ENCODE peak calls at places on chromosomes 3 and 15, in four cellular contexts. One of them, this sample, is unnamed. For H3K4me1 and H3K9me3, the result is how much of the 10 kb centered on the place peaks cover.

GRCh38 chr3:22115581-22115980 is 364.6 kb upstream of the ZNF385D start:
- DNase-seq in fibroblast of lung: peak
- DNase-seq in A549: no peak
- DNase-seq in BE2C: no peak
- DNase-seq in this sample: no peak

GRCh38 chr3:179189764-179190163 is 41.6 kb downstream of the PIK3CA start:
- DNase-seq in A549: no peak
- DNase-seq in fibroblast of lung: peak
- DNase-seq in BE2C: no peak
- DNase-seq in this sample: no peak

GRCh38 chr3:78204977-78205376 is 1165.1 kb downstream of the ROBO2 start:
- DNase-seq in fibroblast of lung: peak
- DNase-seq in A549: no peak
- DNase-seq in BE2C: peak
- DNase-seq in this sample: no peak

GRCh38 chr15:35530698-35531097 is 15.3 kb downstream of the DPH6 start:
- DNase-seq in BE2C: no peak
- DNase-seq in A549: no peak
- DNase-seq in fibroblast of lung: no peak
- DNase-seq in this sample: no peak

GRCh38 chr3:16148783-16149182 is 25.7 kb upstream of the GALNT15 start:
- DNase-seq in A549: no peak
- DNase-seq in fibroblast of lung: peak
- DNase-seq in BE2C: no peak
- DNase-seq in this sample: no peak

GRCh38 chr3:62046326-62046725 is 327.0 kb downstream of the FEZF2 start:
- DNase-seq in A549: no peak
- DNase-seq in BE2C: no peak
- DNase-seq in fibroblast of lung: peak
- DNase-seq in this sample: no peak

GRCh38 chr15:71043373-71043772 is 71.9 kb upstream of the THSD4 start:
- DNase-seq in A549: peak
- DNase-seq in fibroblast of lung: peak
- DNase-seq in BE2C: no peak
- DNase-seq in this sample: no peak

GRCh38 chr15:63668601-63669000 is 71.4 kb downstream of the FBXL22 start:
- DNase-seq in BE2C: no peak
- DNase-seq in A549: no peak
- DNase-seq in fibroblast of lung: no peak
- DNase-seq in this sample: no peak

GRCh38 chr15:52857471-52857870 is 67.3 kb upstream of the ONECUT1 start:
- DNase-seq in A549: no peak
- DNase-seq in BE2C: no peak
- DNase-seq in fibroblast of lung: no peak
- DNase-seq in this sample: no peak

GRCh38 chr3:143313025-143313424 is 193.5 kb downstream of the CHST2 start:
- DNase-seq in fibroblast of lung: no peak
- DNase-seq in A549: no peak
- DNase-seq in BE2C: no peak
- DNase-seq in this sample: no peak

GRCh38 chr15:43463542-43463941 is 29.4 kb downstream of the TP53BP1 start:
- DNase-seq in BE2C: no peak
- DNase-seq in fibroblast of lung: peak
- DNase-seq in A549: no peak
- DNase-seq in this sample: no peak

GRCh38 chr3:44289882-44290462 is 48.3 kb downstream of the TOPAZ1 start:
- DNase-seq in BE2C: no peak
- DNase-seq in A549: no peak
- DNase-seq in fibroblast of lung: no peak
- DNase-seq in this sample: no peak

GRCh38 chr3:12785096-12785495 is 11.4 kb upstream of the CAND2 start:
- DNase-seq in BE2C: no peak
- DNase-seq in fibroblast of lung: no peak
- DNase-seq in A549: no peak
- DNase-seq in this sample: no peak

DNA sequence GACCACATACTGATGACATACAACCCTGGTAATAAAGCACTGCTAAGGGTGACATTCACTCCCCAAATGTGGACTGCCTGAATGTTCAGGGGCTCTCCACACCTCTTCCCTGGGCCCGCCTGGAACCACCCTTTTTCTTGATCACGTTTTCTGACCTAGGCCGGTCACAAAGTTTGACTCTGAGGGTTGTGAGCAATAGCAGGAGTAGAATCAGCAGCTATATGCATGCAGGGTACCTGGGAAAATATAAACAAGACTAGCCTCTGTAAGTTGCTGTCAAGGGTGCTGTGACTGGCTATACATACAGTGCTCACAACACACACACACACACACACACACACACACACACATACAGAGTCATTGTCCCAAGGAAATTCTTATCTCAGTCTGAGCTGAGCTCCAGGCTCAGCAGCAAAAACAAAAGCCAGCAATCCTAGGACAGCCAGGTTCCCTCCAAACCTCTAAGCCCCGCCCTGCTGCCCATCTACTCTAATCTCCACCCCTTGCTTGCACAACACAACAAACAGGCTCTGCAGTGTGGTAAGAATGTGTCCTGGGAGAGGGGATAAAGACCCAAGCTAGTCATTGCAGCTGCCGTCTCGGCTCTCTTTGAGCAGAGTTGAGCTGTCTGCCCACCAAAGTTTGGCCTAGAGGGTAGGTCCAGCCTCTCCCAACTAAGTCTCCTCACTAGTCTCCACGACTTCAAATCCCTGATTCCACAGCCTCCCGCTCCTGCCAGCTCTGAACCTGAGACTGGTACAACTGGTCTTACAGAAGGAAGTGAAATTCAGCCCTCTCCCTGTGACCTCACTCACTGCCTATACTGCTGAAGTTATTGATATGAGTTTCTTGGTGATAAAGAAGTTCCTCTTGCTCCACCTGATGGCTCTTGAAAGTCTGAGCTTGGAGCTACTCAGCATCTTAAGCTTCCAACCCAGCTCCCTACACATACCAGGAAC is 2.2 kb downstream of the BMF start:
- DNase-seq in BE2C: no peak
- DNase-seq in A549: peak
- DNase-seq in fibroblast of lung: no peak
- DNase-seq in this sample: peak
- TF ChIP-seq CTCF in BE2C: no peak
- TF ChIP-seq CTCF in A549: no peak
- TF ChIP-seq CTCF in fibroblast of lung: no peak
- TF ChIP-seq CTCF in this sample: no peak

DNA sequence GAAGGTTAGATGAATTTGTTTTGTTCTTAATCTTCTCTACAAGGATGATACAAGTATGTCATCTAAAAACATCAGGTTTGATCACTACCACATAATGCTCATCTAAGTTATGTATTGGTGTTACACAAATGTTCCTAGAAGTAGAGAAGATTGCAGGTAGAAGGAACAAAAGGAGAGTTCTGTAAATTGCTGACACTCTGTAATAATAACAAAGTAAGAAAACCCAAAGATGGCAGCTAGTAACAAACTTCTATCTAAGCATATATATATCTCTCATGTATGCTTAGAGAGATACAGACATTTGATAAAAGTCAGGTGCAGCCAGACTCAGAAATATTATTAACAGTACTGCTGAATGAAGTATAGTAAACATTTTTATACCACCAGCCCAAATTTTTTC is 20.2 kb upstream of the CFAP44 start:
- DNase-seq in A549: no peak
- DNase-seq in fibroblast of lung: no peak
- DNase-seq in BE2C: no peak
- DNase-seq in this sample: no peak
- H3K4me1 ChIP-seq in A549: under half
- H3K4me1 ChIP-seq in fibroblast of lung: under half
- H3K4me1 ChIP-seq in BE2C: under half
- H3K4me1 ChIP-seq in this sample: under half

GRCh38 chr15:48723964-48724363 is 78.5 kb upstream of the FBN1 start:
- DNase-seq in BE2C: no peak
- DNase-seq in fibroblast of lung: no peak
- DNase-seq in A549: no peak
- DNase-seq in this sample: no peak
- H3K9me3 ChIP-seq in BE2C: under half
- H3K9me3 ChIP-seq in fibroblast of lung: under half
- H3K9me3 ChIP-seq in A549: under half
- H3K9me3 ChIP-seq in this sample: under half

DNA sequence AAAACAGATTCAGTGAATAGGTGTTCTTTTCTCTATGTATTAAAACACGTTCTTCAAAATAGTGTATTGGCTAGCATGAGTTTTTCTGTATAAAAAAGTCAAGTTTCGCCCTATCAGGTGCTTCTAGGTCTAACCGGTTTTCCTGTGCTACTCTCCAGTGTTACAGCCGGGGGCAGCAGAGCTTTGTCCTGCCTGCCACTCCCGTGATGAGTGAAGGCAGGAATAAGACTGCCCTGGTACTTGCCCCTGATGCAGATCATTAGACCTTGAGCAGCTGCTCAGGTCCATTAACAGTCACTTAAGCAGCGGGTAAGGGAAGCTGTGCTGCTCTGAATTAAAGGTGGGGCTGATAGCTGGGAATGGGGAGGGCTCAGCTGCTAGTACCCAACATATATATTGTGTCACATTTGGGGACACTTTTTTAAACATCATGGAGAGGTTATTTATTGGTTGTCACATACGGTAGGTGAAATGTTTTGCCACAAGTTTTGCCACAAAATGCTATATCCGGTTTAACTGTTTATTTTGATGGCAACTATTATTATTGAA is 1.3 kb upstream of the UNC13C start:
- DNase-seq in A549: no peak
- DNase-seq in fibroblast of lung: no peak
- DNase-seq in BE2C: peak
- DNase-seq in this sample: peak
- TF ChIP-seq CTCF in A549: peak
- TF ChIP-seq CTCF in fibroblast of lung: no peak
- TF ChIP-seq CTCF in BE2C: peak
- TF ChIP-seq CTCF in this sample: peak

GRCh38 chr15:31264534-31265089 is 62.0 kb upstream of the KLF13 start:
- DNase-seq in BE2C: no peak
- DNase-seq in A549: no peak
- DNase-seq in fibroblast of lung: no peak
- DNase-seq in this sample: no peak

GRCh38 chr15:31266712-31267111 is 59.9 kb upstream of the KLF13 start:
- DNase-seq in BE2C: no peak
- DNase-seq in fibroblast of lung: no peak
- DNase-seq in A549: no peak
- DNase-seq in this sample: no peak

GRCh38 chr15:31265871-31266711 is 60.5 kb upstream of the KLF13 start:
- DNase-seq in BE2C: no peak
- DNase-seq in fibroblast of lung: no peak
- DNase-seq in A549: no peak
- DNase-seq in this sample: no peak

GRCh38 chr15:31263751-31264533 is 62.7 kb upstream of the KLF13 start:
- DNase-seq in fibroblast of lung: no peak
- DNase-seq in BE2C: peak
- DNase-seq in A549: no peak
- DNase-seq in this sample: no peak

GRCh38 chr15:31265090-31265870 is 61.4 kb upstream of the KLF13 start:
- DNase-seq in BE2C: no peak
- DNase-seq in A549: no peak
- DNase-seq in fibroblast of lung: no peak
- DNase-seq in this sample: peak
- H3K4me1 ChIP-seq in BE2C: under half
- H3K4me1 ChIP-seq in A549: under half
- H3K4me1 ChIP-seq in fibroblast of lung: under half
- H3K4me1 ChIP-seq in this sample: under half

GRCh38 chr3:40528426-40528825 is 3.7 kb downstream of the ZNF621 start:
- DNase-seq in A549: no peak
- DNase-seq in fibroblast of lung: no peak
- DNase-seq in BE2C: no peak
- DNase-seq in this sample: no peak

GRCh38 chr3:40532252-40532651 is 7.5 kb downstream of the ZNF621 start:
- DNase-seq in A549: no peak
- DNase-seq in BE2C: no peak
- DNase-seq in fibroblast of lung: no peak
- DNase-seq in this sample: no peak

DNA sequence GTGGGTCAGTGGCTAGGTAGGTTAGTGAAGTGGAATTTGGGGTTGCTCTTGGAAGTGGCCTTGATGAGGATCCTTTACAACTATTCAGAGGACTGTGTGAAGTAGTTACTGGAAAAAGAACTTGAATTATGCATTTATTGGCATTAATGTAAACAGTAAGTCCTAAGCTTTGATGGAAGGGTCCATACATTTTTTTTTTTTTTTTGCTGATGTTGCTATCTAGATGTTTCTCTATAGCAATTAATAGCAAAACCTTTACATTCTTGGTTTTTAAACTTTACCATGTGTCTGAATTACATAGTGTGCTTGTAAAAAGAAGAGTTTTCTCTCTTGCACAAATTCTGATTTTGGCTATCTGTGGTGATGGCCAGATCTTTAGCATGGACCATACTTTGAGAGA is 9.5 kb downstream of the ZNF621 start:
- DNase-seq in A549: no peak
- DNase-seq in fibroblast of lung: no peak
- DNase-seq in BE2C: no peak
- DNase-seq in this sample: no peak
- H3K9me3 ChIP-seq in A549: half or more
- H3K9me3 ChIP-seq in fibroblast of lung: under half
- H3K9me3 ChIP-seq in BE2C: under half
- H3K9me3 ChIP-seq in this sample: under half

GRCh38 chr15:62378772-62379171 is 213.7 kb upstream of the C2CD4B start:
- DNase-seq in fibroblast of lung: no peak
- DNase-seq in BE2C: no peak
- DNase-seq in A549: no peak
- DNase-seq in this sample: no peak
- TF ChIP-seq CTCF in fibroblast of lung: no peak
- TF ChIP-seq CTCF in BE2C: no peak
- TF ChIP-seq CTCF in A549: no peak
- TF ChIP-seq CTCF in this sample: no peak

DNA sequence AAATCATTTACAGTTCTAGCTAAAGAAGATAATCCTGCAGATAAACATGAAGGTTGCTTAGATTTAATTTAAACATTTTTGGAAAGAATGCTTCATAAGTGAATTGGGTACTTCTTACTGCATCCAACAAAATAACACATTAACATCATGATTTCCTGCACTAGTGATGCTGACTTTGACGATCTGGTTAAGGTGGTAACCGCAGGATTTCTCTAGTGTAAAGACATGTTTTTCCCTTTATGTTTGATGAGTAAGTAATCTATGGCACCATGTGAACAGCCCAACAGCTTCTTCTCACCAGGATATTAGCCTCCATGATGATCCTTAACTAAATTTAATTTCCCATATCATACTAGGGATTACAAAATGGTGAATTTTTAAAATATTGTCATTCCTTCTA is 14.1 kb downstream of the SPPL2A start:
- DNase-seq in A549: no peak
- DNase-seq in fibroblast of lung: no peak
- DNase-seq in BE2C: no peak
- DNase-seq in this sample: no peak
- H3K4me1 ChIP-seq in A549: under half
- H3K4me1 ChIP-seq in fibroblast of lung: under half
- H3K4me1 ChIP-seq in BE2C: under half
- H3K4me1 ChIP-seq in this sample: under half